ENCODE peak calls at places on chromosomes 3 and 15, in eight cellular contexts. One of them, this sample, is unnamed.

GRCh38 chr15:98651581-98652220 is 3.4 kb downstream of the IGF1R start:
- DNase-seq in MM.1S: no peak
- DNase-seq in A549: peak
- DNase-seq in astrocyte: peak
- DNase-seq in adrenal gland: peak
- DNase-seq in WTC11: no peak
- DNase-seq in CD8-positive, alpha-beta T cell: no peak
- DNase-seq in Caco-2: no peak
- DNase-seq in this sample: no peak

GRCh38 chr15:85723960-85724945 is 70.5 kb downstream of the KLHL25 start:
- DNase-seq in MM.1S: no peak
- DNase-seq in astrocyte: no peak
- DNase-seq in adrenal gland: no peak
- DNase-seq in WTC11: no peak
- DNase-seq in CD8-positive, alpha-beta T cell: no peak
- DNase-seq in Caco-2: no peak
- DNase-seq in A549: no peak
- DNase-seq in this sample: no peak

GRCh38 chr15:66653398-66653797 is 48.6 kb upstream of the SMAD6 start:
- DNase-seq in A549: no peak
- DNase-seq in MM.1S: no peak
- DNase-seq in astrocyte: no peak
- DNase-seq in adrenal gland: no peak
- DNase-seq in Caco-2: no peak
- DNase-seq in CD8-positive, alpha-beta T cell: no peak
- DNase-seq in WTC11: no peak
- DNase-seq in this sample: no peak

GRCh38 chr3:106332884-106333283 is 464.1 kb upstream of the CBLB start:
- DNase-seq in astrocyte: peak
- DNase-seq in CD8-positive, alpha-beta T cell: no peak
- DNase-seq in WTC11: no peak
- DNase-seq in adrenal gland: no peak
- DNase-seq in A549: peak
- DNase-seq in MM.1S: no peak
- DNase-seq in Caco-2: no peak
- DNase-seq in this sample: no peak

GRCh38 chr3:97871788-97872187 is 50.0 kb downstream of the CRYBG3 start:
- DNase-seq in MM.1S: no peak
- DNase-seq in astrocyte: no peak
- DNase-seq in adrenal gland: peak
- DNase-seq in Caco-2: no peak
- DNase-seq in WTC11: no peak
- DNase-seq in A549: no peak
- DNase-seq in CD8-positive, alpha-beta T cell: no peak
- DNase-seq in this sample: no peak

GRCh38 chr3:148211725-148212124 is 486.0 kb upstream of the AGTR1 start:
- DNase-seq in WTC11: no peak
- DNase-seq in astrocyte: peak
- DNase-seq in MM.1S: no peak
- DNase-seq in adrenal gland: peak
- DNase-seq in CD8-positive, alpha-beta T cell: no peak
- DNase-seq in A549: no peak
- DNase-seq in Caco-2: peak
- DNase-seq in this sample: no peak

GRCh38 chr3:111277226-111277625 is 205.6 kb downstream of the NECTIN3 start:
- DNase-seq in CD8-positive, alpha-beta T cell: no peak
- DNase-seq in adrenal gland: no peak
- DNase-seq in Caco-2: no peak
- DNase-seq in A549: peak
- DNase-seq in astrocyte: peak
- DNase-seq in WTC11: no peak
- DNase-seq in MM.1S: no peak
- DNase-seq in this sample: no peak

GRCh38 chr3:161977063-161977462 is 480.5 kb downstream of the OTOL1 start:
- DNase-seq in adrenal gland: no peak
- DNase-seq in Caco-2: no peak
- DNase-seq in astrocyte: peak
- DNase-seq in A549: no peak
- DNase-seq in CD8-positive, alpha-beta T cell: no peak
- DNase-seq in MM.1S: peak
- DNase-seq in WTC11: no peak
- DNase-seq in this sample: no peak

GRCh38 chr3:18717588-18717987 is 292.4 kb upstream of the SATB1 start:
- DNase-seq in adrenal gland: no peak
- DNase-seq in CD8-positive, alpha-beta T cell: no peak
- DNase-seq in MM.1S: no peak
- DNase-seq in WTC11: no peak
- DNase-seq in Caco-2: no peak
- DNase-seq in A549: no peak
- DNase-seq in astrocyte: no peak
- DNase-seq in this sample: peak

GRCh38 chr15:63994073-63994600 is 52.1 kb downstream of the DAPK2 start:
- DNase-seq in MM.1S: no peak
- DNase-seq in CD8-positive, alpha-beta T cell: no peak
- DNase-seq in astrocyte: no peak
- DNase-seq in A549: no peak
- DNase-seq in adrenal gland: peak
- DNase-seq in WTC11: no peak
- DNase-seq in Caco-2: no peak
- DNase-seq in this sample: no peak

GRCh38 chr3:175146258-175146657 is 287.1 kb downstream of the NAALADL2 start:
- DNase-seq in adrenal gland: no peak
- DNase-seq in Caco-2: no peak
- DNase-seq in WTC11: no peak
- DNase-seq in MM.1S: peak
- DNase-seq in A549: no peak
- DNase-seq in astrocyte: no peak
- DNase-seq in CD8-positive, alpha-beta T cell: no peak
- DNase-seq in this sample: no peak

GRCh38 chr3:187944391-187945179 is 199.3 kb upstream of the BCL6 start:
- DNase-seq in astrocyte: no peak
- DNase-seq in WTC11: no peak
- DNase-seq in adrenal gland: no peak
- DNase-seq in A549: no peak
- DNase-seq in Caco-2: no peak
- DNase-seq in CD8-positive, alpha-beta T cell: no peak
- DNase-seq in MM.1S: no peak
- DNase-seq in this sample: no peak

GRCh38 chr3:185082149-185082548 is 70.7 kb downstream of the C3orf70 start:
- DNase-seq in MM.1S: no peak
- DNase-seq in astrocyte: no peak
- DNase-seq in WTC11: no peak
- DNase-seq in Caco-2: no peak
- DNase-seq in A549: no peak
- DNase-seq in adrenal gland: no peak
- DNase-seq in CD8-positive, alpha-beta T cell: no peak
- DNase-seq in this sample: no peak

GRCh38 chr3:120908030-120908802 is at the start of gene STXBP5L:
- DNase-seq in astrocyte: peak
- DNase-seq in WTC11: peak
- DNase-seq in CD8-positive, alpha-beta T cell: no peak
- DNase-seq in A549: peak
- DNase-seq in Caco-2: peak
- DNase-seq in adrenal gland: peak
- DNase-seq in MM.1S: peak
- DNase-seq in this sample: peak

GRCh38 chr3:189664311-189664710 is 33.1 kb downstream of the TP63 start:
- DNase-seq in CD8-positive, alpha-beta T cell: no peak
- DNase-seq in adrenal gland: peak
- DNase-seq in MM.1S: no peak
- DNase-seq in A549: peak
- DNase-seq in Caco-2: no peak
- DNase-seq in WTC11: no peak
- DNase-seq in astrocyte: peak
- DNase-seq in this sample: no peak

DNA sequence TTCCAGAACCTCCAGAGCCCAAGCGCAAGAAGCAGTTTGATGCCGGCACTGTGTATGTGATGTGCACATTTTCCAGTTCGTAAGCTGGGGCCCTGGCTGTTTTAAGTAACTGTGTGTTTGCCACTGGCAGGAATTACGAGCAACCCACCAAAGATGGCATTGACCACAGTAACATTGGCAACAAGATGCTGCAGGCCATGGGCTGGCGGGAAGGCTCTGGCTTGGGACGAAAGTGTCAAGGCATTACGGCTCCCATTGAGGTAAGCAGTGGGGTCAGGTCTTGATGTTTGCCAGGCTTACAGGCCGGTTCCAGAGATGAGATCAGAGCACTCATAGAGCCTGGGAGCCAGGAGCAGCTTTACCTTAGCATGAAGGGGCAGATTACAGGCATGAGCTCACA is 28.4 kb downstream of the RBM5 start:
- DNase-seq in Caco-2: no peak
- DNase-seq in astrocyte: no peak
- DNase-seq in A549: no peak
- DNase-seq in adrenal gland: no peak
- DNase-seq in CD8-positive, alpha-beta T cell: no peak
- DNase-seq in WTC11: no peak
- DNase-seq in MM.1S: no peak
- DNase-seq in this sample: no peak
- TF ChIP-seq CTCF in Caco-2: no peak
- TF ChIP-seq CTCF in astrocyte: no peak
- TF ChIP-seq CTCF in A549: no peak
- TF ChIP-seq CTCF in adrenal gland: no peak
- TF ChIP-seq CTCF in CD8-positive, alpha-beta T cell: no peak
- TF ChIP-seq CTCF in WTC11: no peak
- TF ChIP-seq CTCF in MM.1S: no peak
- TF ChIP-seq CTCF in this sample: no peak

DNA sequence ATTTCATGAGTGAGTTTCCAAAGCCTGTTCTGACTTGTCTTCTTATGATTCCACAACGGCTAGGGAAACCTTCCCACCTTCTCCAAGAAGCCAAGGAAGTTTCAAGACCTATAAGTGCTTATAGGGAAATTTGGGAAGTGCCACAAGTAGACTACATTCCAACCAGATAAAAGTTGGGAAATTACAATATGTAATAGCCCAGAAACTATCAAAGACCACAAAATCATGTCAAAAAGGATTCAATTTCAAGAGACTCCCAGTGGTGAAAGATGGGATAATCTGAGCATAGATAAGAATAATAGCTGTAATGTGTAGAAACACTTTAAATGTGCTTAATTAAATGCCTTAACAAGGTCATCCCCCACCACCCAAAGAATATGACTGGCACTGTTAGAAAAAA is 169.2 kb upstream of the SLC2A2 start:
- DNase-seq in astrocyte: no peak
- DNase-seq in adrenal gland: no peak
- DNase-seq in A549: no peak
- DNase-seq in MM.1S: no peak
- DNase-seq in CD8-positive, alpha-beta T cell: no peak
- DNase-seq in WTC11: no peak
- DNase-seq in Caco-2: no peak
- DNase-seq in this sample: no peak
- TF ChIP-seq CTCF in astrocyte: peak
- TF ChIP-seq CTCF in adrenal gland: peak
- TF ChIP-seq CTCF in A549: no peak
- TF ChIP-seq CTCF in MM.1S: peak
- TF ChIP-seq CTCF in CD8-positive, alpha-beta T cell: no peak
- TF ChIP-seq CTCF in WTC11: no peak
- TF ChIP-seq CTCF in Caco-2: no peak
- TF ChIP-seq CTCF in this sample: no peak

GRCh38 chr3:125202197-125202596 is 10.4 kb downstream of the SLC12A8 start:
- DNase-seq in A549: peak
- DNase-seq in Caco-2: no peak
- DNase-seq in WTC11: peak
- DNase-seq in astrocyte: no peak
- DNase-seq in MM.1S: peak
- DNase-seq in CD8-positive, alpha-beta T cell: no peak
- DNase-seq in adrenal gland: no peak
- DNase-seq in this sample: peak
- TF ChIP-seq CTCF in A549: no peak
- TF ChIP-seq CTCF in Caco-2: no peak
- TF ChIP-seq CTCF in WTC11: no peak
- TF ChIP-seq CTCF in astrocyte: no peak
- TF ChIP-seq CTCF in MM.1S: peak
- TF ChIP-seq CTCF in CD8-positive, alpha-beta T cell: no peak
- TF ChIP-seq CTCF in adrenal gland: no peak
- TF ChIP-seq CTCF in this sample: no peak

GRCh38 chr15:72796210-72796514 is 12.6 kb upstream of the ADPGK start:
- DNase-seq in MM.1S: peak
- DNase-seq in CD8-positive, alpha-beta T cell: no peak
- DNase-seq in astrocyte: peak
- DNase-seq in A549: no peak
- DNase-seq in adrenal gland: no peak
- DNase-seq in Caco-2: no peak
- DNase-seq in WTC11: no peak
- DNase-seq in this sample: no peak

GRCh38 chr15:72797338-72797689 is 13.8 kb upstream of the ADPGK start:
- DNase-seq in WTC11: peak
- DNase-seq in adrenal gland: no peak
- DNase-seq in CD8-positive, alpha-beta T cell: no peak
- DNase-seq in MM.1S: no peak
- DNase-seq in astrocyte: no peak
- DNase-seq in Caco-2: no peak
- DNase-seq in A549: no peak
- DNase-seq in this sample: no peak

GRCh38 chr15:72797834-72798233 is 14.3 kb upstream of the ADPGK start:
- DNase-seq in adrenal gland: no peak
- DNase-seq in CD8-positive, alpha-beta T cell: no peak
- DNase-seq in Caco-2: no peak
- DNase-seq in astrocyte: no peak
- DNase-seq in MM.1S: no peak
- DNase-seq in A549: no peak
- DNase-seq in WTC11: no peak
- DNase-seq in this sample: no peak

GRCh38 chr15:72800819-72801481 is 17.4 kb upstream of the ADPGK start:
- DNase-seq in A549: no peak
- DNase-seq in adrenal gland: no peak
- DNase-seq in Caco-2: no peak
- DNase-seq in astrocyte: no peak
- DNase-seq in WTC11: no peak
- DNase-seq in CD8-positive, alpha-beta T cell: no peak
- DNase-seq in MM.1S: no peak
- DNase-seq in this sample: no peak

DNA sequence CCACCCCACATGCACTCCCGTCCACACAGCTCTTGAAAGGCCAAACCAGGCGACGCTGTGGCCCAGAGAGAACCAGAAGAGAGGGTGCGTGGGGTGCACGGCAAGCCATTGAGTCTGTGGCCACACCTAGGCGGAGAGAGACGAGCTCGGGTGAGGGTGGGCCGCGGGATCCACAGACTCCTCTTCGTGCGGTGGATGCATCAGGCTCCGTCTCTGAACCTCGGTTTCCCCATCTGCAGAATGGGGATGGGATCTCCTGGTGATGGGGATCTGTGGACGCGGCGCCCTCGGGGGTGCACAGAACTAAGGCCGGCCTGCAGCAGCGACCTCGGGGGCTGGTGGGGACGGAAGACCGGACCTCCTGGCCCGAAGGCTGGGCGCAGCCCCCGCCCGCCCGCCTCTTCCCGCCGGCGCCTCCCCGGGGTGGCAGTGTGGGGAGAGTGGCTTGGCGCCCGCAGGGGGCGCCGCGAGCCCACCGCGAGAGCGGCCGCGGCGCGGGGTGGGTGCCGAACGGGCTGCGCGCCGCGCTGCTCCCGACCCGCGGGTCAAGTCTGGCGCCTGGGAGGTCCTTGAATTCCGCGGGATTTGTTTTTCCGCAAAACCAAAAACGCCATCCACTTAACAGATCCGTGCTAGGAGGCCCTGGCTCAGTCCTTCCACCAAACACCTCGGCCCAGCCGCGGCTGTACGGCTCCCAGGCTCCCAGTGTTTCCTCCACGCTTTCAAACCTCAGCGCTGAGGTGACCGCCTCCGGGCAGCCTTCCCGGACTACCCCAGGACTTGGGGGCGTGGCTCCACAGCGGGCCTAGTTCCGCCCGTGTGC is 13.2 kb upstream of the ADPGK start:
- DNase-seq in astrocyte: no peak
- DNase-seq in adrenal gland: peak
- DNase-seq in CD8-positive, alpha-beta T cell: peak
- DNase-seq in WTC11: peak
- DNase-seq in A549: peak
- DNase-seq in Caco-2: peak
- DNase-seq in MM.1S: peak
- DNase-seq in this sample: peak
- TF ChIP-seq CTCF in astrocyte: peak
- TF ChIP-seq CTCF in adrenal gland: no peak
- TF ChIP-seq CTCF in CD8-positive, alpha-beta T cell: peak
- TF ChIP-seq CTCF in WTC11: peak
- TF ChIP-seq CTCF in A549: peak
- TF ChIP-seq CTCF in Caco-2: peak
- TF ChIP-seq CTCF in MM.1S: peak
- TF ChIP-seq CTCF in this sample: peak

This sample was measured in GM20000.